ENCODE peak calls at places on chromosome 4, in six cellular contexts. F, N, W, I, A and R are unnamed samples.

GRCh38 chr4:150960818-150961217 is 54.3 kb downstream of the LRBA start:
- DNase-seq in F (no peak), N (no peak), W (no peak), I (no peak), A (peak; percentile 8), R (no peak)

GRCh38 chr4:91684955-91685354 is 618.8 kb upstream of the GRID2 start:
- DNase-seq in F (no peak), N (no peak), W (no peak), I (no peak), A (no peak), R (no peak)

GRCh38 chr4:164748375-164748774 is 5.6 kb upstream of the SMIM31 start:
- DNase-seq in F (peak; percentile 4), N (no peak), W (peak; percentile 8), I (no peak), A (peak; percentile 10), R (no peak)

GRCh38 chr4:101967697-101968346 is 177.3 kb downstream of the BANK1 start:
- DNase-seq in F (peak; percentile 46), N (no peak), W (peak; percentile 60), I (no peak), A (no peak), R (no peak)

GRCh38 chr4:20418865-20419451 is 167.3 kb downstream of the SLIT2 start:
- DNase-seq in F (peak; percentile 60), N (no peak), W (peak; percentile 68), I (peak; percentile 25), A (peak; percentile 35), R (no peak)

GRCh38 chr4:110620352-110621327 is 2.2 kb downstream of the PITX2 start:
- DNase-seq in F (peak; percentile 11), N (no peak), W (peak; percentile 25), I (no peak), A (no peak), R (no peak)

GRCh38 chr4:3420606-3420955 is 21.2 kb upstream of the HGFAC start:
- DNase-seq in F (no peak), N (no peak), W (no peak), I (no peak), A (no peak), R (no peak)

GRCh38 chr4:173524218-173525117 is 5.6 kb downstream of the HAND2 start:
- DNase-seq in F (no peak), N (no peak), W (no peak), I (no peak), A (no peak), R (no peak)

GRCh38 chr4:5708829-5709680 is 696 bp upstream of the EVC2 start:
- DNase-seq in F (no peak), N (no peak), W (no peak), I (no peak), A (no peak), R (no peak)

GRCh38 chr4:155906554-155907247 is 3.2 kb downstream of the TDO2 start:
- DNase-seq in F (peak; percentile 97), N (peak; percentile 29), W (peak; percentile 97), I (peak; percentile 66), A (no peak), R (no peak)

GRCh38 chr4:36348403-36348938 is 67.1 kb downstream of the DTHD1 start:
- DNase-seq in F (no peak), N (no peak), W (no peak), I (no peak), A (peak; percentile 10), R (no peak)

GRCh38 chr4:16686195-16686594 is 212.2 kb downstream of the LDB2 start:
- DNase-seq in F (peak; percentile 98), N (no peak), W (peak; percentile 98), I (no peak), A (no peak), R (no peak)

GRCh38 chr4:35163189-35163588 is 1081.1 kb downstream of the ARAP2 start:
- DNase-seq in F (no peak), N (no peak), W (no peak), I (no peak), A (no peak), R (no peak)

GRCh38 chr4:68447201-68447600 is at the start of gene TMPRSS11E:
- DNase-seq in F (no peak), N (no peak), W (no peak), I (no peak), A (no peak), R (no peak)

GRCh38 chr4:91914176-91914804 is 389.5 kb upstream of the GRID2 start:
- DNase-seq in F (no peak), N (no peak), W (no peak), I (peak; percentile 15), A (no peak), R (no peak)

GRCh38 chr4:134936014-134936413 is 734.4 kb upstream of the PABPC4L start:
- DNase-seq in F (no peak), N (no peak), W (no peak), I (no peak), A (no peak), R (no peak)

GRCh38 chr4:21380861-21381260 is 567.7 kb downstream of the KCNIP4 start:
- DNase-seq in F (no peak), N (no peak), W (no peak), I (no peak), A (no peak), R (no peak)

GRCh38 chr4:112516401-112517066 is 554 bp upstream of the NEUROG2 start:
- DNase-seq in F (no peak), N (no peak), W (no peak), I (no peak), A (no peak), R (no peak)

GRCh38 chr4:41538887-41539498 is 1.0 kb downstream of the LIMCH1 start:
- DNase-seq in F (peak; percentile 50), N (peak; percentile 72), W (peak; percentile 62), I (no peak), A (no peak), R (no peak)

GRCh38 chr4:184824776-184825393 is 883 bp downstream of the ACSL1 start:
- DNase-seq in F (no peak), N (no peak), W (no peak), I (no peak), A (peak; percentile 38), R (peak; percentile 31)

GRCh38 chr4:45004847-45005565 is 278.6 kb upstream of the GNPDA2 start:
- DNase-seq in F (peak; percentile 5), N (no peak), W (peak; percentile 8), I (no peak), A (no peak), R (no peak)

GRCh38 chr4:105417624-105418023 is 56.2 kb downstream of the PPA2 start:
- DNase-seq in F (no peak), N (peak; percentile 23), W (no peak), I (peak; percentile 25), A (no peak), R (no peak)

GRCh38 chr4:13678186-13678924 is 50.8 kb upstream of the BOD1L1 start:
- DNase-seq in F (peak; percentile 23), N (no peak), W (peak; percentile 50), I (no peak), A (no peak), R (no peak)

GRCh38 chr4:17463606-17464005 is 48.3 kb downstream of the QDPR start:
- DNase-seq in F (no peak), N (no peak), W (no peak), I (no peak), A (no peak), R (no peak)

GRCh38 chr4:9916937-9917336 is 104.4 kb downstream of the SLC2A9 start:
- DNase-seq in F (no peak), N (no peak), W (no peak), I (no peak), A (no peak), R (no peak)

GRCh38 chr4:6680372-6681034 is 13.2 kb upstream of the S100P start:
- DNase-seq in F (no peak), N (no peak), W (no peak), I (no peak), A (no peak), R (no peak)

GRCh38 chr4:100340534-100341364 is 150.5 kb upstream of the DDIT4L start:
- DNase-seq in F (peak; percentile 47), N (no peak), W (peak; percentile 56), I (no peak), A (no peak), R (no peak)

GRCh38 chr4:26171953-26172352 is 148.9 kb upstream of the RBPJ start:
- DNase-seq in F (peak; percentile 94), N (no peak), W (peak; percentile 95), I (no peak), A (no peak), R (no peak)

DNA sequence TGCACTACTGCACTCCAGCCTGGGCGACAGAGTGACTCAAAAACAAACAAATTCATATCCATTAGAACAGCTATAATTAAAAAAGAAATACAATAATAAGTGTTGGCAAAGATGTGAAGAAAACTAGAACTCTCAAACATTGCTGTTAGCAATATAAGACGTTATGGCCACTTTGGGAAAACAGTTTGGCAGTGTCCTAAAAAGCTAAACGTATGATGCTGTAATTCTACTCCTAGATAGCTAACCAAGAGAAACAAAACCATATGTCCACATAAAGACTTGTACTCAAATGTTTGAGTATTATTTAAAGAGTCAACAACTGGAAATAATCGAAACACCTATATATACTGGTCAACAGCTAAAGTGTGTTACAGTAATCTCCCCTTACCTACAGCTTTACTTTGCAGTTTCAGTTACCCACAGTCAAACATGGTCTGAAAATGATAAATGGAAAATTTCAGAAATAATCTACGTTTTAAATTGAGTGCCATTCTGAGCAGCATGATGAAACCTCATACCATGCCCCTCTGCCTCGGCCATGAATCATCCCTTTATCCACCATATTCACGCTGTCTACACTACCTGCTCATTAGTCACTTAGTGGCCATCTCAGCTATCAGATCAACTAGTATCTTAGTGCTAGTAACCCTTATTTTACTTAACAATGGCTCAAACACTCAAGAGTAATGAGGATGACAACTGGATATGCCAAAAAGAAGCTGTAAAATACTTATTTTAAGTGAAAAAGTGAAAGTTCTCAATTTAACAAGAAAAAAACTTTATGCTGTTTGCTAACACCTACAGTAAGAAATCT is 4.9 kb downstream of the ELF2 start:
- DNase-seq in F (peak; percentile 46), N (no peak), W (peak; percentile 60), I (no peak), A (no peak), R (no peak)
- H3K27ac ChIP-seq in F (no peak overlapping the region), N (no peak overlapping the region), W (no peak overlapping the region), I (no peak overlapping the region), A (no peak overlapping the region), R (no peak overlapping the region)

DNA sequence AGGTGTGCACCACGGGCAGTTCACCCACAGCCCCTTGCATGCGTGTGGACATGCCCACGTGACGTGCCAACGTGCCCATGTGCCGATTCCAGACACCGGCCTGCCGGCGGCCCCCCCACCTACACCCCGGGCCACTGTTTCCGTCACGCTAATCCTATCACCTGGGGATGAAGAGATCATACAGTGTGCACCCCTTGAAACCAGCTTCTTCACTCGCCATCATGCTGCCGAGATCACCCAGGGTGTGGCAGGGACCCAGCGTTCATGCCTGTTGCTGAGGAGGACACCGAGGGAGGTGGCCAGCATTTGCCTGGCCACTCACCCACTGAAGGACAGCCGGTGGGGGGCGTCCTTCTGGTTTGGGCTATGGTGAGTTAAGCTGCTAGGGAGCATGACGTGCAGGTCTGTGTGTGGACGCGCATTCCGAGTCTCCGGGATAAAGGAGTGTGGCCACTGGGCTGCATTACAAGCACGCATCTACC is 14.1 kb downstream of the CTBP1 start:
- DNase-seq in F (no peak), N (peak; percentile 9), W (no peak), I (no peak), A (no peak), R (no peak)
- H3K36me3 ChIP-seq in F (peaks cover 15% of the 10 kb centered on the region), N (peaks cover 69% of the 10 kb centered on the region), W (peaks cover 61% of the 10 kb centered on the region), I (peaks cover 44% of the 10 kb centered on the region), A (peaks cover 57% of the 10 kb centered on the region), R (peaks cover 20% of the 10 kb centered on the region)

GRCh38 chr4:75195111-75195510 is 262.2 kb downstream of the PARM1 start:
- DNase-seq in F (no peak), N (no peak), W (no peak), I (no peak), A (no peak), R (no peak)
- H3K4me3 ChIP-seq in F (no peak overlapping the region), N (no peak overlapping the region), W (no peak overlapping the region), I (no peak overlapping the region), A (no peak overlapping the region), R (no peak overlapping the region)

GRCh38 chr4:158811216-158811540 is 42.4 kb downstream of the FNIP2 start:
- DNase-seq in F (no peak), N (no peak), W (no peak), I (no peak), A (no peak), R (no peak)
- H3K27ac ChIP-seq in F (peak overlapping the region; percentile 94), N (peak overlapping the region; percentile 87), W (peak overlapping the region; percentile 43), I (peak overlapping the region; percentile 52), A (no peak overlapping the region), R (no peak overlapping the region)